ENCODE peak calls at places on chromosome 21, in ten cellular contexts. M, V, Y, A, P, H, Q, C, R and N are unnamed samples.
A peak's percentile ranks its signal among the peaks of the same experiment; 100 is the strongest.

GRCh38 chr21:38474124-38474523 is 24.2 kb downstream of the ERG start:
- DNase-seq in V (no peak), P (no peak), M (no peak), Q (no peak), C (no peak), H (no peak), Y (no peak), R (no peak), A (no peak), N (no peak)

GRCh38 chr21:24869862-24870261 is 737.4 kb downstream of the MRPL39 start:
- DNase-seq in Q (no peak), Y (no peak), P (no peak), R (no peak), M (no peak), V (no peak), C (no peak), H (no peak), A (no peak), N (no peak)

GRCh38 chr21:35226960-35227741 is 178.0 kb upstream of the RUNX1 start:
- DNase-seq in C (no peak), M (no peak), A (no peak), V (peak; percentile 59), Q (no peak), Y (no peak), H (no peak), P (no peak), R (no peak), N (no peak)

GRCh38 chr21:42471206-42471605 is 24.8 kb downstream of the RSPH1 start:
- DNase-seq in Y (no peak), C (no peak), Q (no peak), V (peak; percentile 18), H (no peak), M (no peak), P (no peak), A (peak; percentile 28), R (no peak), N (no peak)

GRCh38 chr21:41899431-41900202 is 20.5 kb upstream of the PRDM15 start:
- DNase-seq in R (no peak), C (no peak), Y (no peak), M (no peak), A (no peak), H (no peak), Q (no peak), P (no peak), V (no peak), N (no peak)

GRCh38 chr21:28132713-28133112 is 860.0 kb downstream of the LTN1 start:
- DNase-seq in Q (no peak), H (no peak), A (no peak), V (no peak), Y (no peak), C (no peak), R (no peak), P (no peak), M (no peak), N (no peak)

GRCh38 chr21:42304556-42305454 is 10.4 kb downstream of the TFF3 start:
- DNase-seq in P (no peak), Y (no peak), Q (no peak), H (no peak), R (no peak), A (peak; percentile 31), C (no peak), V (peak; percentile 39), M (no peak), N (no peak)

GRCh38 chr21:42534361-42534900 is 20.8 kb downstream of the SLC37A1 start:
- DNase-seq in Q (no peak), P (no peak), V (peak; percentile 74), H (no peak), C (no peak), R (no peak), Y (no peak), M (no peak), A (peak; percentile 49), N (no peak)

GRCh38 chr21:34693192-34693810 is 24.5 kb downstream of the CLIC6 start:
- DNase-seq in Y (peak; percentile 65), M (peak; percentile 50), V (peak; percentile 81), A (peak; percentile 56), H (no peak), R (peak; percentile 55), Q (peak; percentile 83), C (peak; percentile 83), P (peak; percentile 83), N (no peak)

GRCh38 chr21:41658321-41658720 is 108.5 kb downstream of the RIPK4 start:
- DNase-seq in Y (no peak), P (no peak), A (no peak), Q (no peak), M (no peak), R (no peak), V (no peak), H (no peak), C (no peak), N (no peak)

GRCh38 chr21:42218836-42219605 is at the start of gene ABCG1:
- DNase-seq in M (no peak), Y (no peak), P (peak; percentile 27), C (peak; percentile 42), Q (peak; percentile 33), A (no peak), H (peak; percentile 65), R (no peak), V (peak; percentile 78), N (no peak)

GRCh38 chr21:29245104-29245643 is 53.5 kb upstream of the BACH1 start:
- DNase-seq in V (no peak), Y (no peak), H (no peak), Q (no peak), C (no peak), P (no peak), A (no peak), R (no peak), M (no peak), N (no peak)

GRCh38 chr21:31446206-31446900 is 102.3 kb upstream of the TIAM1 start:
- DNase-seq in A (no peak), V (peak; percentile 57), C (no peak), R (no peak), P (no peak), Y (no peak), H (no peak), Q (no peak), M (peak; percentile 14), N (no peak)

GRCh38 chr21:34670220-34670961 is 1.6 kb downstream of the CLIC6 start:
- DNase-seq in P (no peak), H (no peak), Y (no peak), R (no peak), M (no peak), C (no peak), Q (no peak), A (no peak), V (no peak), N (peak; percentile 83)

GRCh38 chr21:30028537-30028936 is 88.7 kb upstream of the GRIK1 start:
- DNase-seq in P (no peak), Q (no peak), R (no peak), Y (no peak), V (no peak), C (no peak), A (no peak), H (no peak), M (no peak), N (no peak)

GRCh38 chr21:36504067-36505058 is 24.4 kb upstream of the CLDN14 start:
- DNase-seq in R (peak; percentile 60), Q (peak; percentile 68), M (peak; percentile 45), C (peak; percentile 78), P (peak; percentile 81), H (no peak), V (peak; percentile 64), Y (peak; percentile 28), A (no peak), N (no peak)
- TF ChIP-seq CTCF in R (peak; percentile 83), Q (peak; percentile 85), M (peak; percentile 83), C (peak; percentile 92), P (peak; percentile 84), H (peak; percentile 95), V (peak; percentile 82), Y (no peak), A (peak; percentile 95), N (peak; percentile 87)

GRCh38 chr21:44050276-44050675 is 38.2 kb downstream of the TRAPPC10 start:
- DNase-seq in M (no peak), R (no peak), C (no peak), P (no peak), A (no peak), Y (no peak), V (no peak), Q (no peak), H (no peak), N (no peak)

GRCh38 chr21:44051462-44051941 is 39.4 kb downstream of the TRAPPC10 start:
- DNase-seq in C (no peak), M (peak; percentile 79), Y (no peak), A (peak; percentile 51), H (peak; percentile 34), Q (peak; percentile 90), R (peak; percentile 56), V (no peak), P (peak; percentile 73), N (peak; percentile 88)

GRCh38 chr21:44049182-44049581 is 37.1 kb downstream of the TRAPPC10 start:
- DNase-seq in P (no peak), V (no peak), A (no peak), M (no peak), R (no peak), Q (no peak), Y (no peak), C (no peak), H (no peak), N (no peak)

GRCh38 chr21:44047996-44048560 is 36.0 kb downstream of the TRAPPC10 start:
- DNase-seq in C (no peak), M (no peak), A (peak; percentile 37), Y (no peak), P (peak; percentile 20), Q (no peak), V (no peak), R (no peak), H (no peak), N (no peak)

DNA sequence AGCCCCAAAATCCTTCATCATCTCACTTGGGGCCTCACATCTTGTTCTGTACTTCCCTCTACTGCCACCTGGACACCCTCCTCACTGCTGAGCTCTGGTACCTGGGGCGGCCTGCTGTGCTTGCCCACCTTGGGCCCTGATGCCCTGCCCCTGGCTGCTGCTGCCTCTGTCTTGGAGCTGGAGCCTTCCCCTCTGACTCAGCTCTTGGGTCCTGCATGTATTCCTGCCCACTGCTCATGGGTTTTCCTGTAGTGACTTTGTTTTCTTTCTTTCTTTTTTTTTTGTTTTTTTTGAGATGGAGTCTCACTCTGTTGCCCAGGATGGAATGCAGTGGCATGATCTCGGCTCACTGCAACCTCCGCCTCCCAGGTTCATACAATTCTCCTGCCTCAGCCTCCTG is 37.5 kb downstream of the TRAPPC10 start:
- DNase-seq in M (no peak), A (no peak), Q (no peak), R (no peak), H (no peak), C (no peak), P (peak; percentile 22), Y (no peak), V (no peak), N (no peak)
- TF ChIP-seq CTCF in M (no peak), A (no peak), Q (no peak), R (no peak), H (no peak), C (no peak), P (no peak), Y (no peak), V (no peak), N (no peak)

GRCh38 chr21:19922122-19922521 is 1076.1 kb upstream of the NCAM2 start:
- DNase-seq in P (no peak), Y (no peak), Q (no peak), H (no peak), C (no peak), V (no peak), A (no peak), R (no peak), M (no peak), N (no peak)
- TF ChIP-seq CTCF in P (no peak), Y (no peak), Q (no peak), H (no peak), C (no peak), V (no peak), A (no peak), R (no peak), M (no peak), N (no peak)

GRCh38 chr21:43760391-43760958 is 15.6 kb downstream of the CSTB start:
- DNase-seq in M (no peak), Y (no peak), C (no peak), V (no peak), H (no peak), R (no peak), A (no peak), P (no peak), Q (no peak), N (no peak)
- TF ChIP-seq CTCF in M (peak; percentile 12), Y (no peak), C (peak; percentile 32), V (no peak), H (no peak), R (no peak), A (no peak), P (no peak), Q (no peak), N (no peak)